ENCODE peak calls at places on chromosomes 4 and X, in nine cellular contexts. J is activated CD4-positive, CD25-positive, alpha-beta regulatory T cell treated with anti-CD3 and anti-CD28 coated beads, Interleukin-2, amount 50 U/mL, for 72 hours; H is AG20443; M is naive thymus-derived CD8-positive, alpha-beta T cell; R is type B pancreatic cell; F is cerebellum; K is activated CD4-positive, alpha-beta T cell treated with anti-CD3 and anti-CD28 coated beads, Interleukin-2, amount 10 ng/mL, durations not matched to agents 7 days and 5 days; X is fibroblast of lung; V is stimulated activated CD8-positive, alpha-beta memory T cell treated with anti-CD3 and anti-CD28 coated beads, Interleukin-7, amount 100 ng/mL, for 4 hours. Q is an unnamed sample.

GRCh38 chr4:95835672-95836071 is 4.2 kb upstream of the PDHA2 start:
- DNase-seq in J (no peak), H (no peak), M (no peak), R (no peak), F (no peak), K (no peak), X (peak), V (no peak), Q (peak)

GRCh38 chr4:114208747-114209146 is 229.3 kb upstream of the ARSJ start:
- DNase-seq in J (no peak), H (peak), M (no peak), R (no peak), F (no peak), K (no peak), X (peak), V (no peak), Q (no peak)

GRCh38 chr4:52051213-52051614 is at the start of gene SPATA18:
- DNase-seq in J (no peak), H (peak), M (no peak), R (no peak), F (no peak), K (no peak), X (no peak), V (no peak), Q (peak)

GRCh38 chr4:10311939-10312338 is 145.3 kb downstream of the ZNF518B start:
- DNase-seq in J (no peak), H (no peak), M (no peak), R (no peak), F (no peak), K (no peak), X (no peak), V (no peak), Q (no peak)

GRCh38 chr4:85527815-85528214 is 52.9 kb downstream of the ARHGAP24 start:
- DNase-seq in J (no peak), H (no peak), M (no peak), R (no peak), F (no peak), K (no peak), X (no peak), V (no peak), Q (no peak)

GRCh38 chrX:20373063-20373462 is 106.4 kb upstream of the RPS6KA3 start:
- DNase-seq in J (no peak), H (no peak), M (no peak), R (no peak), F (no peak), K (no peak), X (no peak), V (no peak), Q (no peak)

GRCh38 chr4:10694151-10694825 is 9.7 kb upstream of the CLNK start:
- DNase-seq in J (no peak), H (no peak), M (no peak), R (no peak), F (no peak), K (no peak), X (no peak), V (no peak), Q (peak)

GRCh38 chr4:7342581-7343352 is 92.0 kb downstream of the PSAPL1 start:
- DNase-seq in J (no peak), H (no peak), M (no peak), R (no peak), F (peak), K (no peak), X (no peak), V (no peak), Q (no peak)

Q was measured in mucosa of descending colon.